ENCODE peak calls at places on chromosomes 11 and 22, in six cellular contexts. One of them, this sample, is unnamed.

GRCh38 chr11:68142028-68142412 is 20.8 kb upstream of the CHKA start:
- DNase-seq in GM12891: no peak
- DNase-seq in HepG2: no peak
- DNase-seq in K562: no peak
- DNase-seq in GM12878: no peak
- DNase-seq in H1: no peak
- DNase-seq in this sample: no peak

GRCh38 chr11:123213307-123213708 is 18.3 kb upstream of the CLMP start:
- DNase-seq in GM12891: no peak
- DNase-seq in K562: no peak
- DNase-seq in GM12878: no peak
- DNase-seq in HepG2: no peak
- DNase-seq in H1: no peak
- DNase-seq in this sample: no peak

GRCh38 chr22:46774456-46775363 is 12.3 kb downstream of the TBC1D22A start:
- DNase-seq in K562: no peak
- DNase-seq in HepG2: no peak
- DNase-seq in GM12878: no peak
- DNase-seq in H1: no peak
- DNase-seq in GM12891: no peak
- DNase-seq in this sample: no peak

GRCh38 chr11:71563401-71563800 is 2.0 kb upstream of the KRTAP5-10 start:
- DNase-seq in HepG2: peak
- DNase-seq in GM12878: no peak
- DNase-seq in H1: peak
- DNase-seq in K562: peak
- DNase-seq in GM12891: peak
- DNase-seq in this sample: peak

GRCh38 chr22:49968313-49968830 is 7.8 kb downstream of the PIM3 start:
- DNase-seq in K562: no peak
- DNase-seq in GM12878: no peak
- DNase-seq in GM12891: no peak
- DNase-seq in H1: no peak
- DNase-seq in HepG2: no peak
- DNase-seq in this sample: no peak

GRCh38 chr11:77113382-77114088 is 10.9 kb downstream of the OMP start:
- DNase-seq in HepG2: no peak
- DNase-seq in GM12891: peak
- DNase-seq in GM12878: no peak
- DNase-seq in K562: peak
- DNase-seq in H1: no peak
- DNase-seq in this sample: no peak

GRCh38 chr11:134364261-134364660 is 32.5 kb downstream of the GLB1L2 start:
- DNase-seq in GM12878: no peak
- DNase-seq in GM12891: no peak
- DNase-seq in HepG2: no peak
- DNase-seq in K562: no peak
- DNase-seq in H1: no peak
- DNase-seq in this sample: no peak

GRCh38 chr11:107182983-107183382 is 164.7 kb upstream of the GUCY1A2 start:
- DNase-seq in GM12891: no peak
- DNase-seq in GM12878: no peak
- DNase-seq in H1: no peak
- DNase-seq in HepG2: no peak
- DNase-seq in K562: no peak
- DNase-seq in this sample: no peak

GRCh38 chr11:80638296-80638695 is 1197.5 kb upstream of the TENM4 start:
- DNase-seq in GM12891: no peak
- DNase-seq in HepG2: no peak
- DNase-seq in H1: no peak
- DNase-seq in GM12878: no peak
- DNase-seq in K562: no peak
- DNase-seq in this sample: no peak

GRCh38 chr11:122634507-122634906 is 21.0 kb upstream of the UBASH3B start:
- DNase-seq in GM12878: no peak
- DNase-seq in HepG2: no peak
- DNase-seq in GM12891: no peak
- DNase-seq in K562: no peak
- DNase-seq in H1: no peak
- DNase-seq in this sample: no peak

DNA sequence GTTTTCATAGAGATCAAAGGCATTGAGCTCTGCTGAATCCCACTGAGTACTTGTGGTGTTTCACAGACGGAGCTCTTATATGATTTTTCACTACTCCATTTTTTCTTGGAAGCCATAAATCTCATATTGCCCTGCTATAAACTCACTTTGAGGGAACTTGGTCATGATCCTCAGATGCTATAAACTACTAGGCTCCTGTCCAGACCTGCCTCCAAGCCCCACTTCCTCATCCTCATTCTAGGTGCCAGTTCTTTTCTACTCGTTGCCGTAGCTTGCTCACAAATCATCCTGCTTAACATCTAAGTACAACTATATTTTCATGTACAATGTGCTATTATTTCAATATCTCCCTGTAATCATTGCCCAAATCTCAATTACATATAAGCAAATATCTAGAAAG is 180.8 kb upstream of the CCDC179 start:
- DNase-seq in H1: no peak
- DNase-seq in GM12891: no peak
- DNase-seq in K562: no peak
- DNase-seq in GM12878: no peak
- DNase-seq in HepG2: no peak
- DNase-seq in this sample: no peak
- TF ChIP-seq POLR2A in H1: no peak
- TF ChIP-seq POLR2A in GM12891: no peak
- TF ChIP-seq POLR2A in K562: no peak
- TF ChIP-seq POLR2A in GM12878: no peak
- TF ChIP-seq POLR2A in HepG2: no peak
- TF ChIP-seq POLR2A in this sample: no peak

DNA sequence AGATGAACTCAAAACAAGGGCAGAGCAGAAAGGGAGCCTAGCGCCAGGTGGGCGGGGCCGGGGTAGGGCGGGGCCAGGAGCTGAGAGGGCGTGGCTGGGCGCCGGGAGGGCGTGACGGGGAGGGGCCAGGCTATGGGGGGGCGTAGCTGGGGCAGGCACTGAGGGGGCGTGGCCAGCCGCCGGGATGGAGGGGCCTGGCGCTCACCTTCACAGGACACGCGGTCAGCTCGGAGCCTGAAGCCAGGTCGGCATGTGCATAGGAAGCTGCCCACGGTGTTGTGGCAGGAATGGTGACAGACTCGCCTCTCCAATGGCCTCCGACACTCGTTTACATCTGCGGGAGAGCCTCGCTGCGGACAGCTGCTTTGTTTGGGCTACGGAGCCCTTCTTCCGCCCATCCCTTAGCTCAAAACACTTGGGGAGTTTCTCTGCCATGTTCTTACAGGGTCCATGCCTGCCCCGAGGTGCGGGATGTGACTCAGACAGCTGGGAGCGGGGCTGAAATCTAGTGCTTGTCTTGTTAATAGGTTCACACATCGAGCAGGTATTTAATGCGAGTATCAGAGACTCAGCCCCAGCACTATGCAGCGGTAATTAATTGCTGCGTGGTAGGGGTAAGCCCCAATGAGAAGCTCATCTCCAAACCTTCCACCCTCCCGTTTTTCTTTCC is 13.4 kb downstream of the VWCE start:
- DNase-seq in GM12891: peak
- DNase-seq in H1: peak
- DNase-seq in GM12878: no peak
- DNase-seq in HepG2: no peak
- DNase-seq in K562: peak
- DNase-seq in this sample: peak
- TF ChIP-seq POLR2AphosphoS5 in GM12891: no peak
- TF ChIP-seq POLR2AphosphoS5 in H1: peak
- TF ChIP-seq POLR2AphosphoS5 in GM12878: no peak
- TF ChIP-seq POLR2AphosphoS5 in HepG2: no peak
- TF ChIP-seq POLR2AphosphoS5 in K562: no peak
- TF ChIP-seq POLR2AphosphoS5 in this sample: no peak

GRCh38 chr11:86726118-86726748 is 53.8 kb upstream of the ME3 start:
- DNase-seq in HepG2: no peak
- DNase-seq in K562: no peak
- DNase-seq in GM12891: no peak
- DNase-seq in GM12878: no peak
- DNase-seq in H1: no peak
- DNase-seq in this sample: no peak
- TF ChIP-seq TAF1 in HepG2: no peak
- TF ChIP-seq TAF1 in K562: no peak
- TF ChIP-seq TAF1 in GM12891: no peak
- TF ChIP-seq TAF1 in GM12878: no peak
- TF ChIP-seq TAF1 in H1: no peak
- TF ChIP-seq TAF1 in this sample: no peak

GRCh38 chr11:1038921-1039320 is 2.4 kb upstream of the MUC6 start:
- DNase-seq in H1: no peak
- DNase-seq in GM12891: no peak
- DNase-seq in GM12878: no peak
- DNase-seq in HepG2: no peak
- DNase-seq in K562: no peak
- DNase-seq in this sample: no peak

GRCh38 chr11:1038361-1038760 is 1.8 kb upstream of the MUC6 start:
- DNase-seq in GM12891: no peak
- DNase-seq in H1: no peak
- DNase-seq in HepG2: no peak
- DNase-seq in GM12878: no peak
- DNase-seq in K562: no peak
- DNase-seq in this sample: no peak

GRCh38 chr11:1041149-1041467 is 4.6 kb upstream of the MUC6 start:
- DNase-seq in GM12891: no peak
- DNase-seq in GM12878: no peak
- DNase-seq in H1: no peak
- DNase-seq in HepG2: no peak
- DNase-seq in K562: no peak
- DNase-seq in this sample: no peak

GRCh38 chr11:1040428-1041148 is 4.1 kb upstream of the MUC6 start:
- DNase-seq in K562: no peak
- DNase-seq in HepG2: no peak
- DNase-seq in GM12878: no peak
- DNase-seq in GM12891: no peak
- DNase-seq in H1: no peak
- DNase-seq in this sample: no peak

DNA sequence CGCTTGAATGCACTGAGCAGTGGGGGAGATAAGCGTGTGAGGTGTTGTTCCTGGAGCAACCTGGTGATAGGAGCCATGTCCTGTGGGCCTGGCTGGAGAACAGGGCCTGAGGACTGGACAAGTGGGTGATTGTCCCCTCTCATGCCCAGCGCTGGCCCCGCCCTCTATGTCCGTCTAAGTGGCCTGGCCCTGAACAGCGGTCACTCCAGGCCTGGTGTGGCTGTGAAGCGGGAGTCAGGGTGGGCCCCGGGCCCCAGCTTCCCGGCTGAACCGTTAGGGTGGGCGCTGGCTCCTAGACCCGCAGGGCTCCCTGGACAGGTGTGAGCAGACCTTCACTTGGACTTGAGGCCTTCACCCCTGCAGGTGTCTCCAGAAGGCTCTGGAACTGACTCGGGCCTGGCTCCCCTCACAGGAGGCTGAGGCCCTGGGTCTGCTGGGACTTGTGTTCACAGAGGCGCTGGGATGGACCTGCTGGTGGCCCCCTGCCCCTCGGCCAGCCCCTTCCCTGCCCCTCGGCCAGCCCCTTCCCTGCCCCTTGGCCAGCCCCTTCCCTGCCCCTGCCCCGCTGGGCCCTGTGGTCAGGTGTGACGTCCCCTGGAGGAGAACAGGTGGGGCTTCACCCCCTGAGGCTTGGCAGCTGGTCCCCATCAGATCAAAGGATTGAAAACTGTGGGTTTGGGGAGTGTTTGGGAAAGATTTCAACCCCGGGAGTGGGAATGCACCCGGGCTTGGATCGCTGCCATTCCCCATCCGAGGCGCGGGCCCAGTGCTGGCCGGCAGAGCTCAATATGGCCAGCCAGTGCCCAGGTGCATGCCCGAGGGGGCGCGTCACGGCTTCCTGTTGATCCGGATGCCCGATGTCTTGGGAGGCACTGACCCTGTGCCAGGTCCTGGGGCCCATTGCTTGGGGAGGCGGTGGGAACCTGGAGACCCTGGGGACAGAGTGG is 3.2 kb upstream of the MUC6 start:
- DNase-seq in H1: no peak
- DNase-seq in GM12878: no peak
- DNase-seq in HepG2: no peak
- DNase-seq in K562: no peak
- DNase-seq in GM12891: no peak
- DNase-seq in this sample: no peak
- TF ChIP-seq POLR2A in H1: no peak
- TF ChIP-seq POLR2A in GM12878: no peak
- TF ChIP-seq POLR2A in HepG2: no peak
- TF ChIP-seq POLR2A in K562: no peak
- TF ChIP-seq POLR2A in GM12891: no peak
- TF ChIP-seq POLR2A in this sample: no peak

GRCh38 chr11:47139878-47140277 is 36.8 kb downstream of the ARFGAP2 start:
- DNase-seq in H1: no peak
- DNase-seq in K562: no peak
- DNase-seq in GM12878: no peak
- DNase-seq in GM12891: no peak
- DNase-seq in HepG2: no peak
- DNase-seq in this sample: no peak

GRCh38 chr11:47147250-47147649 is 29.4 kb downstream of the ARFGAP2 start:
- DNase-seq in GM12891: no peak
- DNase-seq in HepG2: no peak
- DNase-seq in K562: no peak
- DNase-seq in H1: no peak
- DNase-seq in GM12878: no peak
- DNase-seq in this sample: no peak

GRCh38 chr11:47148274-47148673 is 28.4 kb downstream of the ARFGAP2 start:
- DNase-seq in GM12878: no peak
- DNase-seq in H1: no peak
- DNase-seq in GM12891: no peak
- DNase-seq in K562: no peak
- DNase-seq in HepG2: no peak
- DNase-seq in this sample: no peak

GRCh38 chr11:47144541-47144940 is 32.1 kb downstream of the ARFGAP2 start:
- DNase-seq in H1: no peak
- DNase-seq in K562: no peak
- DNase-seq in GM12878: no peak
- DNase-seq in GM12891: no peak
- DNase-seq in HepG2: no peak
- DNase-seq in this sample: no peak

GRCh38 chr11:47143322-47143721 is 33.4 kb downstream of the ARFGAP2 start:
- DNase-seq in K562: no peak
- DNase-seq in HepG2: no peak
- DNase-seq in GM12891: no peak
- DNase-seq in H1: no peak
- DNase-seq in GM12878: no peak
- DNase-seq in this sample: no peak
- TF ChIP-seq POLR2AphosphoS5 in K562: no peak
- TF ChIP-seq POLR2AphosphoS5 in HepG2: no peak
- TF ChIP-seq POLR2AphosphoS5 in GM12891: no peak
- TF ChIP-seq POLR2AphosphoS5 in H1: no peak
- TF ChIP-seq POLR2AphosphoS5 in GM12878: no peak
- TF ChIP-seq POLR2AphosphoS5 in this sample: no peak

GRCh38 chr11:17015639-17016125 is 1.5 kb upstream of the PLEKHA7 start:
- DNase-seq in GM12891: no peak
- DNase-seq in H1: no peak
- DNase-seq in GM12878: no peak
- DNase-seq in HepG2: no peak
- DNase-seq in K562: no peak
- DNase-seq in this sample: no peak
- TF ChIP-seq TAF1 in GM12891: no peak
- TF ChIP-seq TAF1 in H1: no peak
- TF ChIP-seq TAF1 in GM12878: no peak
- TF ChIP-seq TAF1 in HepG2: no peak
- TF ChIP-seq TAF1 in K562: no peak
- TF ChIP-seq TAF1 in this sample: no peak

GRCh38 chr11:67119577-67120391 is 721 bp downstream of the KDM2A start:
- DNase-seq in HepG2: no peak
- DNase-seq in GM12891: no peak
- DNase-seq in GM12878: no peak
- DNase-seq in K562: peak
- DNase-seq in H1: no peak
- DNase-seq in this sample: no peak
- TF ChIP-seq POLR2A in HepG2: no peak
- TF ChIP-seq POLR2A in GM12891: no peak
- TF ChIP-seq POLR2A in GM12878: peak
- TF ChIP-seq POLR2A in K562: no peak
- TF ChIP-seq POLR2A in H1: no peak
- TF ChIP-seq POLR2A in this sample: no peak